ENCODE peak calls at places on chromosomes 3 and 15, in seven cellular contexts. T, V, D, K, Y, E and Z are unnamed samples. For H3K4me1, the result is how much of the 10 kb centered on the place peaks cover.

GRCh38 chr3:148957586-148957985 is 33.8 kb upstream of the GYG1 start:
- DNase-seq in T (peak), V (no peak), D (no peak), K (no peak), Y (no peak), E (no peak), Z (no peak)

GRCh38 chr3:169863458-169863899 is 6.3 kb downstream of the LRRC31 start:
- DNase-seq in T (peak), V (peak), D (peak), K (peak), Y (peak), E (peak), Z (no peak)

GRCh38 chr3:159266779-159267178 is 464.9 kb downstream of the MFSD1 start:
- DNase-seq in T (peak), V (no peak), D (no peak), K (peak), Y (peak), E (peak), Z (no peak)

GRCh38 chr15:59594493-59594942 is 17.1 kb upstream of the GCNT3 start:
- DNase-seq in T (peak), V (no peak), D (no peak), K (no peak), Y (peak), E (peak), Z (no peak)

GRCh38 chr15:97566957-97567356 is 393.5 kb upstream of the ARRDC4 start:
- DNase-seq in T (peak), V (no peak), D (no peak), K (no peak), Y (no peak), E (no peak), Z (no peak)

GRCh38 chr3:64300790-64301423 is 75.6 kb upstream of the PRICKLE2 start:
- DNase-seq in T (no peak), V (no peak), D (no peak), K (no peak), Y (no peak), E (no peak), Z (no peak)

GRCh38 chr3:48595526-48596121 is 495 bp upstream of the COL7A1 start:
- DNase-seq in T (no peak), V (peak), D (no peak), K (no peak), Y (peak), E (no peak), Z (no peak)

GRCh38 chr3:192819001-192819569 is 91.7 kb upstream of the FGF12 start:
- DNase-seq in T (peak), V (no peak), D (no peak), K (no peak), Y (peak), E (no peak), Z (no peak)

DNA sequence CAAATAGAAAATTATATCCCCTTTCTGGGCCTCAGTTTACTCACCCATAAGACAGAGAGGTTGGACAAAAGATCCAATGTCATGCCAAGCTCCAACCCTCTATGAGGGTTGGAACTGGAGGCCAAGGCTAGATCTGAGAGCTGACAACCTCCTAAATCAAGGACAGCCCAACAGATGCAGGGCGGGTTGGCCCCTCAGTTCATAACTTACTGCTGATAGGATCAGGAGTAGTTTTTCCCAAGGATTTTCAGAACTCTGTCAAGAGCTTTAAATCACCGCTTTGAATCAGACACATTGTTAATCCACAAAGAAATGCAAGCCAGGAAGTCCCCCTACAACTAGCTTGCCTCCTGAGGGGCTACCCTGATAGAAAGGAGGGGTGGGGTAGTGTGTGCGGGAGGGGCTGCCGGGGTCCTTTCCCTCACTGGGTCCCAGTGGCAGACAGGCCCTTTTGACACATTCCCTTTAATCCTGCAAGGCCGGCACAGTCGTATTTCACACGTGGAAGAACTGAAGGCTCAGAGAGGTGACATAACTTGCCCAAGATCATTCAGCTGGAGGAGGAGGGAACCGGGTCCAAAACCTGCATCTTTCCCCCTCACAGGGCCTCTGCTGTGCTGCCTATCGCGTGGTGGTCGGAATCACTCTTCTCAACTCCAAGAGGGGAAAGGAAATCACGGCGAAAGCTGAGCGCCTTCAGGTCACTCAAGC is 21.4 kb downstream of the BMF start:
- DNase-seq in T (no peak), V (no peak), D (no peak), K (no peak), Y (peak), E (no peak), Z (no peak)
- H3K4me1 ChIP-seq in T (half or more), V (half or more), D (under half), K (under half), Y (half or more), E (under half), Z (half or more)

GRCh38 chr3:196936288-196936687 is 6.0 kb downstream of the NCBP2 start:
- DNase-seq in T (no peak), V (no peak), D (no peak), K (no peak), Y (no peak), E (no peak), Z (no peak)

GRCh38 chr3:196931828-196932587 is 10.3 kb downstream of the NCBP2 start:
- DNase-seq in T (no peak), V (no peak), D (peak), K (no peak), Y (no peak), E (no peak), Z (no peak)

GRCh38 chr3:196927571-196928453 is 14.5 kb downstream of the NCBP2 start:
- DNase-seq in T (no peak), V (no peak), D (no peak), K (no peak), Y (no peak), E (no peak), Z (no peak)

GRCh38 chr3:196932600-196932999 is 9.7 kb downstream of the NCBP2 start:
- DNase-seq in T (no peak), V (no peak), D (peak), K (no peak), Y (no peak), E (no peak), Z (no peak)

GRCh38 chr3:196931157-196931556 is 11.2 kb downstream of the NCBP2 start:
- DNase-seq in T (no peak), V (no peak), D (no peak), K (no peak), Y (no peak), E (no peak), Z (no peak)
- H3K4me3 ChIP-seq in T (no peak), V (no peak), D (no peak), K (no peak), Y (no peak), E (no peak), Z (no peak)

GRCh38 chr3:194089357-194090177 is 46.4 kb upstream of the HES1 start:
- DNase-seq in T (no peak), V (peak), D (no peak), K (peak), Y (no peak), E (no peak), Z (no peak)
- H3K27ac ChIP-seq in T (no peak), V (peak), D (peak), K (peak), Y (no peak), E (no peak), Z (peak)

DNA sequence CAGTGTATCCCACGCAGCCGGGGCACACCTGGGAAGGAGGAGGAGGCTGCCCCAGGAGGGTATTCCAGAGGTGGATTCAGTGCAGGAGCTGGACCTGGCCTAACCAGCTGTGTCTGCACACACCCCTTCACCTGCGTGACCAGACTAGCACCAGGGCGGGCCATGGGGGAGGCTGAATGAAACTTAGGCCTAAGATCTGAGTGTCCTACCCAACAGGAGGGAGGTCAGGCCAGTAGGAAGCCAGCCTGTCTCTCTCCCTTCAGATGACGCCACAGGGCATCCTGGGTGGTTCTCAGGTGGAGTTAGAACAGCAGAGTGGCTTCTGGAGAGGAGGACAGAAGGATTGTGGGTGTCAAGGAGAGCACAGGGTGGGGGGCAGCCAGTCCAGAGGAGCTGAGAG is 3.4 kb upstream of the SEMA3F start:
- DNase-seq in T (no peak), V (no peak), D (no peak), K (no peak), Y (no peak), E (no peak), Z (no peak)
- H3K4me1 ChIP-seq in T (under half), V (under half), D (under half), K (under half), Y (under half), E (under half), Z (half or more)